ENCODE peak calls at places on chromosome 16, in nine cellular contexts. One of them, this sample, is unnamed.

GRCh38 chr16:85141491-85142128 is 29.3 kb upstream of the CIBAR2 start:
- DNase-seq in stimulated activated CD4-positive, alpha-beta T cell treated with anti-CD3 and anti-CD28 coated beads, Interleukin-15, amount 100 ng/mL, for 1 hour: no peak
- DNase-seq in activated naive CD4-positive, alpha-beta T cell treated with Interleukin-2 at 50 U/mL for 16 hours: no peak
- DNase-seq in HS-27A: no peak
- DNase-seq in lower lobe of right lung: no peak
- DNase-seq in suprapubic skin: no peak
- DNase-seq in stimulated activated CD8-positive, alpha-beta memory T cell treated with anti-CD3 and anti-CD28 coated beads, Interleukin-15, amount 100 ng/mL, for 4 hours: no peak
- DNase-seq in uterus: no peak
- DNase-seq in lower leg skin: no peak
- DNase-seq in this sample: no peak

GRCh38 chr16:11679250-11679649 is 11.0 kb downstream of the SNN start:
- DNase-seq in stimulated activated CD4-positive, alpha-beta T cell treated with anti-CD3 and anti-CD28 coated beads, Interleukin-15, amount 100 ng/mL, for 1 hour: no peak
- DNase-seq in activated naive CD4-positive, alpha-beta T cell treated with Interleukin-2 at 50 U/mL for 16 hours: no peak
- DNase-seq in HS-27A: no peak
- DNase-seq in lower lobe of right lung: no peak
- DNase-seq in suprapubic skin: peak
- DNase-seq in stimulated activated CD8-positive, alpha-beta memory T cell treated with anti-CD3 and anti-CD28 coated beads, Interleukin-15, amount 100 ng/mL, for 4 hours: no peak
- DNase-seq in uterus: no peak
- DNase-seq in lower leg skin: no peak
- DNase-seq in this sample: no peak

GRCh38 chr16:77169650-77170236 is 21.2 kb upstream of the MON1B start:
- DNase-seq in stimulated activated CD4-positive, alpha-beta T cell treated with anti-CD3 and anti-CD28 coated beads, Interleukin-15, amount 100 ng/mL, for 1 hour: no peak
- DNase-seq in activated naive CD4-positive, alpha-beta T cell treated with Interleukin-2 at 50 U/mL for 16 hours: peak
- DNase-seq in HS-27A: no peak
- DNase-seq in lower lobe of right lung: no peak
- DNase-seq in suprapubic skin: no peak
- DNase-seq in stimulated activated CD8-positive, alpha-beta memory T cell treated with anti-CD3 and anti-CD28 coated beads, Interleukin-15, amount 100 ng/mL, for 4 hours: no peak
- DNase-seq in uterus: no peak
- DNase-seq in lower leg skin: no peak
- DNase-seq in this sample: no peak

GRCh38 chr16:5207001-5207523 is 109.5 kb upstream of the EEF2KMT start:
- DNase-seq in stimulated activated CD4-positive, alpha-beta T cell treated with anti-CD3 and anti-CD28 coated beads, Interleukin-15, amount 100 ng/mL, for 1 hour: no peak
- DNase-seq in activated naive CD4-positive, alpha-beta T cell treated with Interleukin-2 at 50 U/mL for 16 hours: no peak
- DNase-seq in HS-27A: no peak
- DNase-seq in lower lobe of right lung: no peak
- DNase-seq in suprapubic skin: peak
- DNase-seq in stimulated activated CD8-positive, alpha-beta memory T cell treated with anti-CD3 and anti-CD28 coated beads, Interleukin-15, amount 100 ng/mL, for 4 hours: no peak
- DNase-seq in uterus: no peak
- DNase-seq in lower leg skin: no peak
- DNase-seq in this sample: no peak

GRCh38 chr16:66910175-66910940 is 8.3 kb downstream of the CDH16 start:
- DNase-seq in stimulated activated CD4-positive, alpha-beta T cell treated with anti-CD3 and anti-CD28 coated beads, Interleukin-15, amount 100 ng/mL, for 1 hour: no peak
- DNase-seq in activated naive CD4-positive, alpha-beta T cell treated with Interleukin-2 at 50 U/mL for 16 hours: no peak
- DNase-seq in HS-27A: no peak
- DNase-seq in lower lobe of right lung: peak
- DNase-seq in suprapubic skin: no peak
- DNase-seq in stimulated activated CD8-positive, alpha-beta memory T cell treated with anti-CD3 and anti-CD28 coated beads, Interleukin-15, amount 100 ng/mL, for 4 hours: no peak
- DNase-seq in uterus: no peak
- DNase-seq in lower leg skin: no peak
- DNase-seq in this sample: no peak

GRCh38 chr16:63614421-63614820 is 1507.4 kb downstream of the CDH11 start:
- DNase-seq in stimulated activated CD4-positive, alpha-beta T cell treated with anti-CD3 and anti-CD28 coated beads, Interleukin-15, amount 100 ng/mL, for 1 hour: no peak
- DNase-seq in activated naive CD4-positive, alpha-beta T cell treated with Interleukin-2 at 50 U/mL for 16 hours: no peak
- DNase-seq in HS-27A: no peak
- DNase-seq in lower lobe of right lung: no peak
- DNase-seq in suprapubic skin: no peak
- DNase-seq in stimulated activated CD8-positive, alpha-beta memory T cell treated with anti-CD3 and anti-CD28 coated beads, Interleukin-15, amount 100 ng/mL, for 4 hours: no peak
- DNase-seq in uterus: no peak
- DNase-seq in lower leg skin: no peak
- DNase-seq in this sample: no peak

GRCh38 chr16:53031323-53031942 is 21.3 kb downstream of the CHD9NB start:
- DNase-seq in stimulated activated CD4-positive, alpha-beta T cell treated with anti-CD3 and anti-CD28 coated beads, Interleukin-15, amount 100 ng/mL, for 1 hour: no peak
- DNase-seq in activated naive CD4-positive, alpha-beta T cell treated with Interleukin-2 at 50 U/mL for 16 hours: no peak
- DNase-seq in HS-27A: no peak
- DNase-seq in lower lobe of right lung: no peak
- DNase-seq in suprapubic skin: no peak
- DNase-seq in stimulated activated CD8-positive, alpha-beta memory T cell treated with anti-CD3 and anti-CD28 coated beads, Interleukin-15, amount 100 ng/mL, for 4 hours: no peak
- DNase-seq in uterus: no peak
- DNase-seq in lower leg skin: no peak
- DNase-seq in this sample: no peak

GRCh38 chr16:11619327-11619851 is 32.7 kb upstream of the LITAF start:
- DNase-seq in stimulated activated CD4-positive, alpha-beta T cell treated with anti-CD3 and anti-CD28 coated beads, Interleukin-15, amount 100 ng/mL, for 1 hour: no peak
- DNase-seq in activated naive CD4-positive, alpha-beta T cell treated with Interleukin-2 at 50 U/mL for 16 hours: no peak
- DNase-seq in HS-27A: no peak
- DNase-seq in lower lobe of right lung: no peak
- DNase-seq in suprapubic skin: no peak
- DNase-seq in stimulated activated CD8-positive, alpha-beta memory T cell treated with anti-CD3 and anti-CD28 coated beads, Interleukin-15, amount 100 ng/mL, for 4 hours: no peak
- DNase-seq in uterus: no peak
- DNase-seq in lower leg skin: no peak
- DNase-seq in this sample: no peak

GRCh38 chr16:50771366-50771765 is 29.5 kb downstream of the CYLD start:
- DNase-seq in stimulated activated CD4-positive, alpha-beta T cell treated with anti-CD3 and anti-CD28 coated beads, Interleukin-15, amount 100 ng/mL, for 1 hour: no peak
- DNase-seq in activated naive CD4-positive, alpha-beta T cell treated with Interleukin-2 at 50 U/mL for 16 hours: no peak
- DNase-seq in HS-27A: no peak
- DNase-seq in lower lobe of right lung: no peak
- DNase-seq in suprapubic skin: no peak
- DNase-seq in stimulated activated CD8-positive, alpha-beta memory T cell treated with anti-CD3 and anti-CD28 coated beads, Interleukin-15, amount 100 ng/mL, for 4 hours: no peak
- DNase-seq in uterus: no peak
- DNase-seq in lower leg skin: no peak
- DNase-seq in this sample: peak

GRCh38 chr16:67249762-67250327 is 1.1 kb downstream of the SLC9A5 start:
- DNase-seq in stimulated activated CD4-positive, alpha-beta T cell treated with anti-CD3 and anti-CD28 coated beads, Interleukin-15, amount 100 ng/mL, for 1 hour: no peak
- DNase-seq in activated naive CD4-positive, alpha-beta T cell treated with Interleukin-2 at 50 U/mL for 16 hours: no peak
- DNase-seq in HS-27A: no peak
- DNase-seq in lower lobe of right lung: peak
- DNase-seq in suprapubic skin: no peak
- DNase-seq in stimulated activated CD8-positive, alpha-beta memory T cell treated with anti-CD3 and anti-CD28 coated beads, Interleukin-15, amount 100 ng/mL, for 4 hours: no peak
- DNase-seq in uterus: no peak
- DNase-seq in lower leg skin: no peak
- DNase-seq in this sample: no peak

GRCh38 chr16:86406056-86406455 is 104.3 kb upstream of the FOXF1 start:
- DNase-seq in stimulated activated CD4-positive, alpha-beta T cell treated with anti-CD3 and anti-CD28 coated beads, Interleukin-15, amount 100 ng/mL, for 1 hour: no peak
- DNase-seq in activated naive CD4-positive, alpha-beta T cell treated with Interleukin-2 at 50 U/mL for 16 hours: no peak
- DNase-seq in HS-27A: no peak
- DNase-seq in lower lobe of right lung: no peak
- DNase-seq in suprapubic skin: no peak
- DNase-seq in stimulated activated CD8-positive, alpha-beta memory T cell treated with anti-CD3 and anti-CD28 coated beads, Interleukin-15, amount 100 ng/mL, for 4 hours: no peak
- DNase-seq in uterus: no peak
- DNase-seq in lower leg skin: no peak
- DNase-seq in this sample: no peak

GRCh38 chr16:86363836-86364618 is 146.3 kb upstream of the FOXF1 start:
- DNase-seq in stimulated activated CD4-positive, alpha-beta T cell treated with anti-CD3 and anti-CD28 coated beads, Interleukin-15, amount 100 ng/mL, for 1 hour: no peak
- DNase-seq in activated naive CD4-positive, alpha-beta T cell treated with Interleukin-2 at 50 U/mL for 16 hours: no peak
- DNase-seq in HS-27A: no peak
- DNase-seq in lower lobe of right lung: no peak
- DNase-seq in suprapubic skin: no peak
- DNase-seq in stimulated activated CD8-positive, alpha-beta memory T cell treated with anti-CD3 and anti-CD28 coated beads, Interleukin-15, amount 100 ng/mL, for 4 hours: no peak
- DNase-seq in uterus: no peak
- DNase-seq in lower leg skin: no peak
- DNase-seq in this sample: no peak

GRCh38 chr16:82382521-82382920 is 212.5 kb upstream of the MPHOSPH6 start:
- DNase-seq in stimulated activated CD4-positive, alpha-beta T cell treated with anti-CD3 and anti-CD28 coated beads, Interleukin-15, amount 100 ng/mL, for 1 hour: no peak
- DNase-seq in activated naive CD4-positive, alpha-beta T cell treated with Interleukin-2 at 50 U/mL for 16 hours: no peak
- DNase-seq in HS-27A: no peak
- DNase-seq in lower lobe of right lung: no peak
- DNase-seq in suprapubic skin: no peak
- DNase-seq in stimulated activated CD8-positive, alpha-beta memory T cell treated with anti-CD3 and anti-CD28 coated beads, Interleukin-15, amount 100 ng/mL, for 4 hours: no peak
- DNase-seq in uterus: no peak
- DNase-seq in lower leg skin: no peak
- DNase-seq in this sample: no peak

GRCh38 chr16:74716355-74716754 is 15.7 kb upstream of the MLKL start:
- DNase-seq in stimulated activated CD4-positive, alpha-beta T cell treated with anti-CD3 and anti-CD28 coated beads, Interleukin-15, amount 100 ng/mL, for 1 hour: no peak
- DNase-seq in activated naive CD4-positive, alpha-beta T cell treated with Interleukin-2 at 50 U/mL for 16 hours: no peak
- DNase-seq in HS-27A: no peak
- DNase-seq in lower lobe of right lung: no peak
- DNase-seq in suprapubic skin: no peak
- DNase-seq in stimulated activated CD8-positive, alpha-beta memory T cell treated with anti-CD3 and anti-CD28 coated beads, Interleukin-15, amount 100 ng/mL, for 4 hours: no peak
- DNase-seq in uterus: no peak
- DNase-seq in lower leg skin: no peak
- DNase-seq in this sample: no peak

GRCh38 chr16:81446318-81447275 is 2.0 kb downstream of the CMIP start:
- DNase-seq in stimulated activated CD4-positive, alpha-beta T cell treated with anti-CD3 and anti-CD28 coated beads, Interleukin-15, amount 100 ng/mL, for 1 hour: no peak
- DNase-seq in activated naive CD4-positive, alpha-beta T cell treated with Interleukin-2 at 50 U/mL for 16 hours: no peak
- DNase-seq in HS-27A: no peak
- DNase-seq in lower lobe of right lung: no peak
- DNase-seq in suprapubic skin: peak
- DNase-seq in stimulated activated CD8-positive, alpha-beta memory T cell treated with anti-CD3 and anti-CD28 coated beads, Interleukin-15, amount 100 ng/mL, for 4 hours: no peak
- DNase-seq in uterus: no peak
- DNase-seq in lower leg skin: peak
- DNase-seq in this sample: no peak

GRCh38 chr16:13997526-13997925 is 73.6 kb upstream of the MRTFB start:
- DNase-seq in stimulated activated CD4-positive, alpha-beta T cell treated with anti-CD3 and anti-CD28 coated beads, Interleukin-15, amount 100 ng/mL, for 1 hour: no peak
- DNase-seq in activated naive CD4-positive, alpha-beta T cell treated with Interleukin-2 at 50 U/mL for 16 hours: no peak
- DNase-seq in HS-27A: no peak
- DNase-seq in lower lobe of right lung: no peak
- DNase-seq in suprapubic skin: no peak
- DNase-seq in stimulated activated CD8-positive, alpha-beta memory T cell treated with anti-CD3 and anti-CD28 coated beads, Interleukin-15, amount 100 ng/mL, for 4 hours: no peak
- DNase-seq in uterus: no peak
- DNase-seq in lower leg skin: no peak
- DNase-seq in this sample: no peak

This sample was measured in astrocyte of the cerebellum.